ENCODE peak calls at places on chromosomes 13 and 19, in ten cellular contexts. K is CD8-positive, alpha-beta T cell; I is endothelial cell; B is lower lobe of right lung; S is heart left ventricle; Z is endodermal cell; V is PC-9; G is pancreas; F is fibroblast of pulmonary artery; X is heart right ventricle. D is an unnamed sample.

GRCh38 chr13:39073983-39074382 is 35.7 kb downstream of the NHLRC3 start:
- DNase-seq in K (no peak), I (no peak), B (no peak), S (no peak), Z (peak; percentile 51), V (no peak), G (no peak), F (no peak), X (no peak), D (no peak)

GRCh38 chr13:53136554-53136953 is 107.9 kb downstream of the OLFM4 start:
- DNase-seq in K (no peak), I (no peak), B (no peak), S (no peak), Z (no peak), V (no peak), G (no peak), F (no peak), X (no peak), D (no peak)

GRCh38 chr19:10918359-10918758 is 10.1 kb downstream of the YIPF2 start:
- DNase-seq in K (no peak), I (no peak), B (no peak), S (no peak), Z (no peak), V (no peak), G (no peak), F (no peak), X (no peak), D (no peak)

GRCh38 chr13:51643114-51643881 is 59.0 kb downstream of the WDFY2 start:
- DNase-seq in K (no peak), I (no peak), B (no peak), S (no peak), Z (peak; percentile 11), V (peak; percentile 41), G (no peak), F (peak; percentile 93), X (no peak), D (no peak)

GRCh38 chr19:9128171-9128570 is 1.4 kb upstream of the OR7G3 start:
- DNase-seq in K (no peak), I (no peak), B (no peak), S (no peak), Z (no peak), V (peak; percentile 44), G (no peak), F (peak; percentile 88), X (no peak), D (no peak)

GRCh38 chr13:44449999-44450821 is 76.6 kb downstream of the SERP2 start:
- DNase-seq in K (no peak), I (no peak), B (no peak), S (no peak), Z (no peak), V (peak; percentile 27), G (no peak), F (no peak), X (no peak), D (peak; percentile 69)

GRCh38 chr13:50309872-50310594 is 294.8 kb downstream of the KCNRG start:
- DNase-seq in K (no peak), I (no peak), B (no peak), S (no peak), Z (peak; percentile 70), V (no peak), G (no peak), F (no peak), X (no peak), D (no peak)

GRCh38 chr13:108915095-108915633 is 285.8 kb downstream of the MYO16 start:
- DNase-seq in K (no peak), I (no peak), B (no peak), S (no peak), Z (no peak), V (peak; percentile 31), G (no peak), F (peak; percentile 71), X (no peak), D (peak; percentile 25)

GRCh38 chr13:95643814-95644598 is 500 bp downstream of the DZIP1 start:
- DNase-seq in K (no peak), I (peak; percentile 57), B (no peak), S (peak; percentile 17), Z (peak; percentile 87), V (no peak), G (no peak), F (peak; percentile 42), X (no peak), D (no peak)

GRCh38 chr19:21586341-21587116 is 81.1 kb downstream of the ZNF429 start:
- DNase-seq in K (peak; percentile 38), I (peak; percentile 14), B (peak; percentile 55), S (no peak), Z (peak; percentile 72), V (peak; percentile 6), G (peak; percentile 62), F (no peak), X (no peak), D (no peak)

GRCh38 chr13:19845758-19846157 is 17.7 kb downstream of the ZMYM5 start:
- DNase-seq in K (no peak), I (no peak), B (no peak), S (no peak), Z (no peak), V (peak; percentile 35), G (peak; percentile 22), F (peak; percentile 97), X (no peak), D (no peak)

GRCh38 chr19:39502640-39503417 is 4.1 kb downstream of the DLL3 start:
- DNase-seq in K (peak; percentile 80), I (peak; percentile 89), B (peak; percentile 77), S (peak; percentile 44), Z (peak; percentile 92), V (peak; percentile 62), G (no peak), F (peak; percentile 77), X (peak; percentile 24), D (peak; percentile 90)

GRCh38 chr13:39451301-39451700 is 151.7 kb downstream of the LHFPL6 start:
- DNase-seq in K (no peak), I (no peak), B (no peak), S (no peak), Z (no peak), V (no peak), G (peak; percentile 15), F (peak; percentile 73), X (peak; percentile 31), D (no peak)

GRCh38 chr13:21529102-21529893 is 70.2 kb upstream of the ZDHHC20 start:
- DNase-seq in K (no peak), I (no peak), B (no peak), S (no peak), Z (no peak), V (no peak), G (no peak), F (no peak), X (no peak), D (no peak)

GRCh38 chr19:38391911-38392464 is 3.5 kb downstream of the SPRED3 start:
- DNase-seq in K (no peak), I (no peak), B (no peak), S (no peak), Z (no peak), V (no peak), G (no peak), F (no peak), X (no peak), D (no peak)

GRCh38 chr13:26749905-26750304 is 10.7 kb downstream of the GPR12 start:
- DNase-seq in K (no peak), I (no peak), B (no peak), S (no peak), Z (no peak), V (no peak), G (no peak), F (no peak), X (no peak), D (no peak)

GRCh38 chr19:33821871-33822270 is 25.2 kb downstream of the KCTD15 start:
- DNase-seq in K (no peak), I (no peak), B (no peak), S (no peak), Z (no peak), V (no peak), G (peak; percentile 4), F (no peak), X (no peak), D (no peak)

GRCh38 chr19:7500811-7501450 is 12.1 kb upstream of the PEX11G start:
- DNase-seq in K (no peak), I (peak; percentile 72), B (peak; percentile 59), S (no peak), Z (peak; percentile 93), V (peak; percentile 80), G (peak; percentile 67), F (no peak), X (no peak), D (peak; percentile 90)

GRCh38 chr19:35717665-35718344 is at the start of gene KMT2B:
- DNase-seq in K (no peak), I (no peak), B (no peak), S (no peak), Z (no peak), V (peak; percentile 96), G (no peak), F (no peak), X (no peak), D (no peak)

GRCh38 chr19:48145596-48146254 is 24.4 kb downstream of the LIG1 start:
- DNase-seq in K (no peak), I (no peak), B (no peak), S (no peak), Z (no peak), V (no peak), G (no peak), F (peak; percentile 14), X (no peak), D (no peak)

GRCh38 chr13:78147905-78148304 is 229.3 kb upstream of the EDNRB start:
- DNase-seq in K (no peak), I (no peak), B (no peak), S (no peak), Z (no peak), V (no peak), G (no peak), F (peak; percentile 89), X (no peak), D (no peak)

GRCh38 chr19:31459430-31459829 is 110.2 kb upstream of the TSHZ3 start:
- DNase-seq in K (no peak), I (no peak), B (no peak), S (no peak), Z (no peak), V (no peak), G (no peak), F (no peak), X (no peak), D (no peak)
- TF ChIP-seq CTCF in K (no peak), I (peak; percentile 56), B (no peak), S (no peak), Z (peak; percentile 64), V (no peak), G (no peak), F (peak; percentile 7), X (no peak), D (no peak)

GRCh38 chr19:12648088-12648487 is 18.5 kb downstream of the MAN2B1 start:
- DNase-seq in K (no peak), I (no peak), B (no peak), S (no peak), Z (peak; percentile 71), V (no peak), G (peak; percentile 39), F (no peak), X (no peak), D (no peak)
- TF ChIP-seq CTCF in K (no peak), I (no peak), B (peak; percentile 15), S (peak; percentile 18), Z (peak; percentile 58), V (no peak), G (peak; percentile 16), F (peak; percentile 22), X (peak; percentile 44), D (no peak)

GRCh38 chr13:113820813-113821651 is 42.8 kb downstream of the GAS6 start:
- DNase-seq in K (no peak), I (no peak), B (no peak), S (peak; percentile 81), Z (no peak), V (peak; percentile 78), G (no peak), F (peak; percentile 92), X (peak; percentile 80), D (no peak)
- TF ChIP-seq CTCF in K (no peak), I (no peak), B (peak; percentile 8), S (no peak), Z (no peak), V (no peak), G (no peak), F (no peak), X (peak; percentile 47), D (no peak)

GRCh38 chr19:49817964-49818690 is at the start of gene MED25:
- DNase-seq in K (peak; percentile 86), I (peak; percentile 88), B (peak; percentile 91), S (peak; percentile 86), Z (peak; percentile 95), V (peak; percentile 89), G (peak; percentile 85), F (peak; percentile 87), X (peak; percentile 85), D (peak; percentile 87)
- TF ChIP-seq CTCF in K (peak; percentile 19), I (no peak), B (peak; percentile 42), S (no peak), Z (peak; percentile 55), V (no peak), G (peak; percentile 29), F (no peak), X (peak; percentile 31), D (peak; percentile 2)